ENCODE peak calls at places on chromosome 1, in nine cellular contexts. M is astrocyte, O is mesendoderm, F is neuronal stem cell, G is IMR-90, L is DND-41, C is neural progenitor cell, E is trophoblast cell, I is K562. V is an unnamed sample.

GRCh38 chr1:51753969-51754368 is 124.6 kb downstream of the NRDC start:
- DNase-seq in M (no peak), O (peak), F (no peak), G (no peak), L (no peak), C (no peak), E (no peak), I (no peak), V (no peak)

GRCh38 chr1:217965156-217965786 is 319.8 kb upstream of the RRP15 start:
- DNase-seq in M (no peak), O (no peak), F (no peak), G (no peak), L (no peak), C (no peak), E (no peak), I (no peak), V (no peak)

GRCh38 chr1:45836451-45836850 is 33.0 kb downstream of the MAST2 start:
- DNase-seq in M (no peak), O (no peak), F (no peak), G (no peak), L (no peak), C (no peak), E (no peak), I (no peak), V (peak)

GRCh38 chr1:157540160-157540748 is 12.1 kb downstream of the FCRL5 start:
- DNase-seq in M (no peak), O (peak), F (no peak), G (no peak), L (no peak), C (no peak), E (peak), I (no peak), V (no peak)

GRCh38 chr1:27592600-27593340 is 11.2 kb downstream of the AHDC1 start:
- DNase-seq in M (no peak), O (peak), F (no peak), G (no peak), L (no peak), C (peak), E (no peak), I (no peak), V (no peak)

GRCh38 chr1:66951513-66951912 is 26.7 kb downstream of the MIER1 start:
- DNase-seq in M (peak), O (no peak), F (no peak), G (peak), L (no peak), C (no peak), E (peak), I (no peak), V (no peak)

GRCh38 chr1:52520149-52520548 is 32.7 kb downstream of the TUT4 start:
- DNase-seq in M (peak), O (no peak), F (no peak), G (peak), L (no peak), C (no peak), E (no peak), I (no peak), V (no peak)

GRCh38 chr1:111415461-111415860 is 12.1 kb downstream of the OVGP1 start:
- DNase-seq in M (no peak), O (peak), F (no peak), G (no peak), L (no peak), C (no peak), E (no peak), I (no peak), V (no peak)

GRCh38 chr1:20107351-20107750 is 12.0 kb downstream of the PLA2G2D start:
- DNase-seq in M (no peak), O (no peak), F (no peak), G (no peak), L (no peak), C (no peak), E (no peak), I (no peak), V (no peak)

GRCh38 chr1:200279810-200280411 is 129.9 kb downstream of the ZNF281 start:
- DNase-seq in M (peak), O (peak), F (no peak), G (peak), L (peak), C (peak), E (peak), I (peak), V (peak)

GRCh38 chr1:29275435-29275834 is 39.1 kb downstream of the PTPRU start:
- DNase-seq in M (no peak), O (no peak), F (no peak), G (no peak), L (no peak), C (no peak), E (no peak), I (no peak), V (no peak)

GRCh38 chr1:241499910-241500309 is 19.6 kb downstream of the FH start:
- DNase-seq in M (peak), O (peak), F (no peak), G (peak), L (no peak), C (peak), E (no peak), I (peak), V (peak)

GRCh38 chr1:165424454-165425283 is 20.3 kb downstream of the RXRG start:
- DNase-seq in M (no peak), O (no peak), F (no peak), G (no peak), L (no peak), C (no peak), E (no peak), I (no peak), V (no peak)

DNA sequence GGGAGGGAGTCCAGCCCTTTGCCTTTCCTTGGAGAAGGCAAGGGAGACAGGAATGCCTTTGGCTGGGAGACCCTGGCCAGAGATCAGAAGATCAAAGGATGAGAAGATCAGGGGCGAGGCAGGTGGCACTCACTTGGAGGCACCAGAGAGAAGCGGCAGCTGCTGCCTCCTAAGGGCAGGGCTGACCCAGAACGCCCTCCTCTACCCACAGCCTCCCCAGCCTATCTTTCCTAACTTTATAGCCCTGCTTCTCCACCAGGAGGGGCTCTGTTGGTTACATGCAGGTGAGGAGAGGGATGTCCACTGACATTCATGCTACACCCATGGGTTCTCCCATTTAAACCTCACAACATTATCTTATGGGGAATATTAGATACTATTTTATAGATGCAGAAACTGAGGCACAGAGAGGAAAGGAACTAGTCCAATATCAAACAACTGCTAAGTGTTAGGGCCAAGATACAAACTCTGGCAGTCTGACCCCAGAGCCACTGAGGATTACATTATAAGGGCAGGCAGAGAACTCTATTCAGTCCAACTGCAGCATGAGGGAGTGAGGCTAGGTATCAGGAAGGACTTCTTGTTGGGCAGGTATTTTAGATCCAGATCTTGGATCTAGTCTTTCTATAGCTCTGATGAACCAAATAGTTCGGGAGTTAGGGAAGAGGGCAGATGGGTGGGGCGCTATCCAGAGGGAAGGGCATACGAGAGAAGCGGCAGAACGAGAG is 19.9 kb downstream of the LGR6 start:
- DNase-seq in M (no peak), O (peak), F (no peak), G (no peak), L (no peak), C (peak), E (no peak), I (peak), V (peak)
- H3K4me3 ChIP-seq in M (peak), O (peak), F (peak), G (no peak), L (no peak), C (peak), E (peak), I (no peak), V (no peak)

GRCh38 chr1:89605692-89606091 is 27.2 kb upstream of the LRRC8C start:
- DNase-seq in M (peak), O (no peak), F (no peak), G (peak), L (no peak), C (no peak), E (no peak), I (no peak), V (no peak)
- H3K4me2 ChIP-seq in M (peak), O (no peak), F (no peak), G (no peak), L (no peak), C (no peak), E (no peak), I (no peak), V (no peak)

GRCh38 chr1:4214826-4215225 is 314.8 kb upstream of the C1orf174 start:
- DNase-seq in M (no peak), O (no peak), F (no peak), G (no peak), L (no peak), C (no peak), E (no peak), I (no peak), V (no peak)
- H3K4me3 ChIP-seq in M (no peak), O (no peak), F (no peak), G (no peak), L (no peak), C (no peak), E (no peak), I (no peak), V (no peak)

GRCh38 chr1:5981009-5981380 is 11.2 kb downstream of the NPHP4 start:
- DNase-seq in M (no peak), O (no peak), F (no peak), G (no peak), L (no peak), C (no peak), E (no peak), I (no peak), V (no peak)

GRCh38 chr1:5979536-5980313 is 12.5 kb downstream of the NPHP4 start:
- DNase-seq in M (no peak), O (no peak), F (no peak), G (no peak), L (no peak), C (no peak), E (no peak), I (no peak), V (no peak)

GRCh38 chr1:5982276-5982675 is 9.9 kb downstream of the NPHP4 start:
- DNase-seq in M (no peak), O (no peak), F (no peak), G (no peak), L (no peak), C (no peak), E (no peak), I (no peak), V (no peak)

GRCh38 chr1:5978452-5978851 is 13.8 kb downstream of the NPHP4 start:
- DNase-seq in M (no peak), O (peak), F (no peak), G (peak), L (no peak), C (no peak), E (no peak), I (no peak), V (no peak)

GRCh38 chr1:5980314-5981008 is 11.8 kb downstream of the NPHP4 start:
- DNase-seq in M (no peak), O (peak), F (peak), G (peak), L (peak), C (peak), E (no peak), I (peak), V (no peak)
- H3K4me2 ChIP-seq in M (no peak), O (peak), F (no peak), G (no peak), L (no peak), C (peak), E (no peak), I (peak), V (no peak)

DNA sequence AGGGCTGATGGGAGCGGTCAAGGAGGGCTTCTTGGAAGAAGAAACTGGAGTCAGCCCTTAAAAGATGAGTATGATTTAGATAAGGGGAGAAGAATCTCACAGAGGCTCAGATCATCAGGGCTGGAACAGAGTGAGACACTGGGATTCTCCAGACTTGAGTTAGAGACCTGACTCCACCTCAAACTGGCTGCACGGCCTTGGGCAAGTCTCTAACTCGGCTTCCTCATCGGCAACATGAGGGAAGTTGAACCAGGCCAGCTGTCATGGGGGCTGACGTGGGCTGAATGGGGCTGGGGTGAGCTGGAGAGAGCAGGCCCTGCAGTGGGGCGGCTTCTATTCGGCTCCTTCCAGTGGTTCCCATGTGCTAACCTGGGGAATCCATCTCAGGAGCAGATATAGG is 2.5 kb downstream of the C1QC start:
- DNase-seq in M (no peak), O (no peak), F (no peak), G (no peak), L (no peak), C (no peak), E (peak), I (no peak), V (no peak)
- H3K4me3 ChIP-seq in M (no peak), O (no peak), F (no peak), G (no peak), L (no peak), C (no peak), E (no peak), I (no peak), V (no peak)

DNA sequence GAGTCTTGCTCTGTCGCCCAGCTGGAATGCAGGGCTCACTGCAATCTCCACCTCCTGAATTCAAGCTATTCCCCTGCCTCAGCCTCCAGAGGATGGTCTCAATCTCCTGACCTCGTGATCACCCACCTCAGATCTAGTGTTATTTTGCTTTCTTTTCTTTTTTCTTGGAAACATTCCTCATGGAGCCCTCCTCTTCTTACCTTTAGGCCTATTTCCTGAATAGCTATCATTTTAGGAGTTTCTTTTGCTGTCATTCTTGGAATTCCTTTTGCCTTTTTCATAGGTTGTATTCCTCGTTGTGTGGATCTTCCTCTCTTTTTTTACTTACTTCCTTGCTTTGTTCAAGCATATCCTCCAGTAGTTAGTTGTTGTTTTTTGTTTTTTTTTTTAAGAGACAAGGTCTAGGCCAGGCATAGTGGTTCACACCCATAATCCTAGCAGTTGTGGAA is 173.8 kb downstream of the RASAL2 start:
- DNase-seq in M (peak), O (peak), F (no peak), G (peak), L (no peak), C (no peak), E (peak), I (no peak), V (no peak)
- H3K4me2 ChIP-seq in M (peak), O (no peak), F (no peak), G (peak), L (no peak), C (no peak), E (no peak), I (no peak), V (no peak)

DNA sequence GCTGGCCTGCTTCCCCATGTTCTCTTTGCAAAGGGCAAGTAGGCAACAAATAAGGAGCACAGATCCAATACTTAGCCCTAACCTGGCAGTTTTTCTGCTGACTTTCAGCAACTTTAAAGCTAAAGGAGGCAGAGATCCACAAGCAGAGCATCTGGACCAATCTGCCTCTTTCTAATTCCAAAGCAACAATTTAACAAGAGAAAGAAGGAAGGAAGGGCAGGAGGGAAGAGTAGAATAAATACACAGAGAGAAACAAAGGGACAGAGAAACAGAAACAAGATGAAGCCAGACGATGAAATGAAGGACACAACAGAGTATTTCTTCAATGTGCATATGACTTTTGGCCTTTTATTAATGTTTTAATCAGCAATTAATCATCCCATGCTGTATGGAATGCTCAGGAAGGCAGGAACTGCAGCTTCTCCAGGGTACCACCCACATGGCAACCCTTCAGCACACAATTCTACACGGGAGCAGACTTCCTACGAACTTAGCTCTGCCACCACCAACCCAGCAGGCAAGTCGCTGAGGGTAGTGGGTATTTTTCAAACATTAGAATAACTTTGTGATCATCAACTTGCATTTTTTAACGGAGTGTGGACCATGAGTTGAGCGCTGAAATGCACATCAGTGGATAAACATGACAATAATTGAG is 15.3 kb downstream of the CLCC1 start:
- DNase-seq in M (peak), O (no peak), F (no peak), G (no peak), L (no peak), C (no peak), E (no peak), I (no peak), V (no peak)
- H3K4me3 ChIP-seq in M (no peak), O (no peak), F (no peak), G (no peak), L (no peak), C (no peak), E (no peak), I (no peak), V (no peak)

GRCh38 chr1:59266927-59267293 is 30.0 kb upstream of the FGGY start:
- DNase-seq in M (no peak), O (no peak), F (no peak), G (no peak), L (no peak), C (no peak), E (no peak), I (no peak), V (no peak)
- H3K4me2 ChIP-seq in M (no peak), O (no peak), F (no peak), G (no peak), L (no peak), C (no peak), E (no peak), I (no peak), V (peak)

DNA sequence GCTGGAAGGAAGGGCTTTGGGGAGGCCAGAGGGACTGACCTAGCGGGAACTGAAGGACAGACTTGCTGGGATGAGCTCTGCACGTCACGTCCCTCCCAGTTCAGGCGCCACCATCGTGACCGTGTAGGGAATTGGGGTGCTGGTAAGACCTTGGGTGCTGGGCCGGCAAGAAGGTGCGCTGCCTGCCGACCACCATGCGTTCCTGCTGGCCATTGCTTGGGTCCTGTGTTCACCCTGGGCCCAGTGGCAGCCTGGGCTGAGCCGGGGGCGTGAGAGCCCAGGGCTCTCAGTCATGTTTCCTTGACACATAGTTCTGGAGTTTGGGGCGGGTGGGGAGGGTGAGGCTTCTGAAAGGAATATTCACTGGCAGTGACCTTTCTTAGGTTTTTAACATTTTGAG is 176.0 kb downstream of the CAMTA1 start:
- DNase-seq in M (no peak), O (no peak), F (no peak), G (no peak), L (no peak), C (no peak), E (no peak), I (no peak), V (no peak)
- H3K4me3 ChIP-seq in M (no peak), O (no peak), F (peak), G (no peak), L (no peak), C (peak), E (no peak), I (no peak), V (no peak)

DNA sequence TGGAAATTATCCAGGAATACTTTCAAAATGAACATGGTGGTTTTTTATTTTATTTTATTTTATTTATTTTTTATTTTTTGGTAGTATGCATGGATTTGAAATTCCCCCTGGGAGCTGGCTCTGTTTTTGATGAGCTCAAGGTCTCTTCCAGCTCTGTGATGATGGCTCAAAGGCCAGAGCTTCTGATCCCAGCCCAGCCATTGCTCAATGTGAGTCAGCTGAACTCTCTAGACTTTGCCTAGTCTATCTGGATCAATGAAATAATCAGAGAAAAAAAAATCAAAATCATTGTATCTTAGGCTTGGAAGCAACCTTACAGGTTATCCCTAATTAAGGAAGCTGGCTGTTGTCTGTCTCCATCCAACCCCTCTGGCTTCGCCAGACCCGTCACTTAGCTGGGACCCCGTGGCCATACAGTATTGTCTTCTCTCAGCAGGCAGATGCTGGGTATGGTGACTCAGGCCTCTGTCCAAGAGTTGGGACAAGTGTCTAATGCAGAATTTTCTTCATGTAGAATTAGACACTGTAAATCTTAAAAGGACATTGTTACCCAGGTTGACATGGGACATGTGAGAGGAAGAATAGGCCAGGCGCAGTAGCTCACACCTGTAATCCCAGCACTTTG is 90.2 kb upstream of the LPGAT1 start:
- DNase-seq in M (no peak), O (no peak), F (no peak), G (no peak), L (no peak), C (no peak), E (no peak), I (no peak), V (no peak)
- H3K4me2 ChIP-seq in M (no peak), O (no peak), F (no peak), G (no peak), L (no peak), C (no peak), E (no peak), I (no peak), V (no peak)